ENCODE peak calls at places on chromosomes 11 and 22, in five cellular contexts. S, B, D, K and A are unnamed samples.

GRCh38 chr11:2207212-2207611 is 35.6 kb upstream of the TH start:
- DNase-seq in S (no peak), B (peak; percentile 6), D (peak; percentile 0), K (no peak), A (no peak)

GRCh38 chr11:2185324-2186085 is 13.9 kb upstream of the TH start:
- DNase-seq in S (no peak), B (no peak), D (no peak), K (no peak), A (no peak)

GRCh38 chr11:62322524-62322923 is 14.7 kb upstream of the ASRGL1 start:
- DNase-seq in S (no peak), B (peak; percentile 36), D (no peak), K (no peak), A (no peak)

GRCh38 chr11:2797181-2797711 is 88.3 kb downstream of the CDKN1C start:
- DNase-seq in S (no peak), B (no peak), D (no peak), K (no peak), A (no peak)

GRCh38 chr22:38262051-38262795 is 10.6 kb downstream of the TMEM184B start:
- DNase-seq in S (peak; percentile 47), B (peak; percentile 61), D (peak; percentile 77), K (no peak), A (peak; percentile 49)

GRCh38 chr11:57417056-57417455 is 9.9 kb downstream of the SLC43A3 start:
- DNase-seq in S (no peak), B (peak; percentile 34), D (no peak), K (no peak), A (no peak)

GRCh38 chr11:2700415-2701211 is 819 bp upstream of the KCNQ1OT1 start:
- DNase-seq in S (peak; percentile 3), B (peak; percentile 32), D (peak; percentile 75), K (peak; percentile 51), A (peak; percentile 55)

GRCh38 chr11:5992604-5993251 is 5.9 kb upstream of the OR52L1 start:
- DNase-seq in S (peak; percentile 1), B (no peak), D (peak; percentile 16), K (no peak), A (peak; percentile 46)

GRCh38 chr11:64642876-64643257 is 51.8 kb downstream of the SLC22A12 start:
- DNase-seq in S (no peak), B (no peak), D (no peak), K (no peak), A (no peak)

GRCh38 chr11:65651589-65652510 is 10.9 kb downstream of the RELA start:
- DNase-seq in S (peak; percentile 40), B (peak; percentile 69), D (peak; percentile 21), K (no peak), A (peak; percentile 47)

GRCh38 chr11:77372736-77373135 is 71.2 kb upstream of the GDPD4 start:
- DNase-seq in S (no peak), B (no peak), D (no peak), K (no peak), A (peak; percentile 27)

GRCh38 chr22:47767403-47767802 is 1005.0 kb downstream of the TBC1D22A start:
- DNase-seq in S (no peak), B (no peak), D (no peak), K (no peak), A (no peak)

GRCh38 chr11:64237484-64237951 is 3.1 kb downstream of the VEGFB start:
- DNase-seq in S (no peak), B (peak; percentile 90), D (no peak), K (no peak), A (no peak)

GRCh38 chr11:65078151-65078550 is 5.7 kb downstream of the CDCA5 start:
- DNase-seq in S (peak; percentile 27), B (peak; percentile 52), D (peak; percentile 66), K (peak; percentile 46), A (peak; percentile 42)

GRCh38 chr11:128796275-128796674 is 70.8 kb downstream of the KCNJ1 start:
- DNase-seq in S (no peak), B (no peak), D (no peak), K (no peak), A (no peak)

GRCh38 chr11:44609028-44609782 is 43.7 kb downstream of the CD82 start:
- DNase-seq in S (no peak), B (no peak), D (no peak), K (no peak), A (no peak)

GRCh38 chr11:2547806-2548205 is 103.0 kb downstream of the KCNQ1 start:
- DNase-seq in S (no peak), B (no peak), D (no peak), K (no peak), A (no peak)

GRCh38 chr11:19524171-19524671 is 188.4 kb upstream of the NAV2 start:
- DNase-seq in S (no peak), B (peak; percentile 63), D (peak; percentile 65), K (no peak), A (peak; percentile 54)

GRCh38 chr11:38089728-38090127 is 1491.7 kb upstream of the RAG2 start:
- DNase-seq in S (no peak), B (peak; percentile 15), D (peak; percentile 91), K (no peak), A (no peak)

GRCh38 chr11:87301785-87302540 is 264.2 kb downstream of the TMEM135 start:
- DNase-seq in S (no peak), B (no peak), D (no peak), K (no peak), A (peak; percentile 37)

GRCh38 chr22:43441751-43442150 is 29.9 kb downstream of the MPPED1 start:
- DNase-seq in S (no peak), B (no peak), D (no peak), K (no peak), A (no peak)

GRCh38 chr11:35013514-35014191 is 97.2 kb downstream of the PDHX start:
- DNase-seq in S (no peak), B (no peak), D (no peak), K (no peak), A (no peak)

GRCh38 chr11:116108161-116108560 is 603.9 kb upstream of the CADM1 start:
- DNase-seq in S (no peak), B (no peak), D (no peak), K (no peak), A (no peak)

GRCh38 chr11:1346669-1347390 is 37.4 kb upstream of the TOLLIP start:
- DNase-seq in S (no peak), B (no peak), D (no peak), K (no peak), A (no peak)

GRCh38 chr22:47535681-47536080 is 773.2 kb downstream of the TBC1D22A start:
- DNase-seq in S (no peak), B (no peak), D (no peak), K (no peak), A (no peak)

GRCh38 chr22:20013382-20013871 is 3.2 kb downstream of the ARVCF start:
- DNase-seq in S (no peak), B (peak; percentile 37), D (peak; percentile 88), K (peak; percentile 82), A (peak; percentile 71)

GRCh38 chr11:122173587-122173986 is 57.6 kb upstream of the BLID start:
- DNase-seq in S (no peak), B (no peak), D (no peak), K (no peak), A (no peak)

GRCh38 chr11:14567064-14567651 is 47.0 kb upstream of the PSMA1 start:
- DNase-seq in S (no peak), B (no peak), D (no peak), K (no peak), A (no peak)

GRCh38 chr11:115333106-115333505 is 171.1 kb downstream of the CADM1 start:
- DNase-seq in S (peak; percentile 71), B (no peak), D (no peak), K (no peak), A (no peak)

GRCh38 chr11:76680517-76681425 is 10.2 kb upstream of the LRRC32 start:
- DNase-seq in S (peak; percentile 34), B (peak; percentile 67), D (peak; percentile 88), K (peak; percentile 88), A (peak; percentile 79)

GRCh38 chr11:1872267-1872985 is 19.3 kb downstream of the PRR33 start:
- DNase-seq in S (no peak), B (no peak), D (no peak), K (no peak), A (no peak)

GRCh38 chr22:45878051-45878764 is 98.8 kb downstream of the WNT7B start:
- DNase-seq in S (no peak), B (no peak), D (peak; percentile 44), K (no peak), A (no peak)

GRCh38 chr11:79198203-79198897 is 242.5 kb downstream of the TENM4 start:
- DNase-seq in S (no peak), B (no peak), D (no peak), K (no peak), A (no peak)

GRCh38 chr22:20442485-20443284 is 5.1 kb upstream of the SCARF2 start:
- DNase-seq in S (no peak), B (no peak), D (no peak), K (no peak), A (no peak)

GRCh38 chr22:43878831-43879550 is 12.8 kb downstream of the PNPLA5 start:
- DNase-seq in S (no peak), B (no peak), D (no peak), K (no peak), A (no peak)